ENCODE peak calls at places on chromosome 22, in seven cellular contexts. One of them, this sample, is unnamed.

GRCh38 chr22:26889794-26890193 is 232.4 kb downstream of the MIAT start:
- DNase-seq in right lobe of liver: no peak
- DNase-seq in HTR-8/SVneo: no peak
- DNase-seq in CD4-positive, alpha-beta memory T cell: no peak
- DNase-seq in T-helper 1 cell: no peak
- DNase-seq in cardiac septum: no peak
- DNase-seq in stimulated activated CD4-positive, alpha-beta T cell treated with anti-CD3 and anti-CD28 coated beads, Interleukin-4, amount 100 ng/mL, for 48 hours: no peak
- DNase-seq in this sample: no peak

GRCh38 chr22:22789922-22790845 is 97.4 kb upstream of the IGLL5 start:
- DNase-seq in CD4-positive, alpha-beta memory T cell: no peak
- DNase-seq in right lobe of liver: no peak
- DNase-seq in cardiac septum: no peak
- DNase-seq in T-helper 1 cell: no peak
- DNase-seq in HTR-8/SVneo: no peak
- DNase-seq in stimulated activated CD4-positive, alpha-beta T cell treated with anti-CD3 and anti-CD28 coated beads, Interleukin-4, amount 100 ng/mL, for 48 hours: no peak
- DNase-seq in this sample: no peak

GRCh38 chr22:19576460-19577421 is 52.5 kb upstream of the CLDN5 start:
- DNase-seq in cardiac septum: no peak
- DNase-seq in HTR-8/SVneo: peak
- DNase-seq in right lobe of liver: no peak
- DNase-seq in stimulated activated CD4-positive, alpha-beta T cell treated with anti-CD3 and anti-CD28 coated beads, Interleukin-4, amount 100 ng/mL, for 48 hours: peak
- DNase-seq in CD4-positive, alpha-beta memory T cell: peak
- DNase-seq in T-helper 1 cell: no peak
- DNase-seq in this sample: no peak

GRCh38 chr22:35746946-35747703 is 29.5 kb downstream of the APOL5 start:
- DNase-seq in cardiac septum: no peak
- DNase-seq in HTR-8/SVneo: no peak
- DNase-seq in T-helper 1 cell: no peak
- DNase-seq in CD4-positive, alpha-beta memory T cell: no peak
- DNase-seq in right lobe of liver: no peak
- DNase-seq in stimulated activated CD4-positive, alpha-beta T cell treated with anti-CD3 and anti-CD28 coated beads, Interleukin-4, amount 100 ng/mL, for 48 hours: no peak
- DNase-seq in this sample: no peak

GRCh38 chr22:31616315-31616980 is 45.6 kb downstream of the PISD start:
- DNase-seq in HTR-8/SVneo: no peak
- DNase-seq in CD4-positive, alpha-beta memory T cell: no peak
- DNase-seq in T-helper 1 cell: no peak
- DNase-seq in stimulated activated CD4-positive, alpha-beta T cell treated with anti-CD3 and anti-CD28 coated beads, Interleukin-4, amount 100 ng/mL, for 48 hours: no peak
- DNase-seq in right lobe of liver: no peak
- DNase-seq in cardiac septum: no peak
- DNase-seq in this sample: no peak

GRCh38 chr22:20000246-20001081 is 16.2 kb downstream of the ARVCF start:
- DNase-seq in stimulated activated CD4-positive, alpha-beta T cell treated with anti-CD3 and anti-CD28 coated beads, Interleukin-4, amount 100 ng/mL, for 48 hours: no peak
- DNase-seq in right lobe of liver: peak
- DNase-seq in T-helper 1 cell: no peak
- DNase-seq in cardiac septum: no peak
- DNase-seq in HTR-8/SVneo: no peak
- DNase-seq in CD4-positive, alpha-beta memory T cell: no peak
- DNase-seq in this sample: no peak

GRCh38 chr22:38981005-38981658 is 1.0 kb upstream of the APOBEC3B start:
- DNase-seq in HTR-8/SVneo: peak
- DNase-seq in CD4-positive, alpha-beta memory T cell: no peak
- DNase-seq in stimulated activated CD4-positive, alpha-beta T cell treated with anti-CD3 and anti-CD28 coated beads, Interleukin-4, amount 100 ng/mL, for 48 hours: no peak
- DNase-seq in cardiac septum: no peak
- DNase-seq in T-helper 1 cell: no peak
- DNase-seq in right lobe of liver: no peak
- DNase-seq in this sample: no peak

GRCh38 chr22:49307870-49308269 is 519.8 kb downstream of the BRD1 start:
- DNase-seq in CD4-positive, alpha-beta memory T cell: no peak
- DNase-seq in stimulated activated CD4-positive, alpha-beta T cell treated with anti-CD3 and anti-CD28 coated beads, Interleukin-4, amount 100 ng/mL, for 48 hours: no peak
- DNase-seq in right lobe of liver: peak
- DNase-seq in cardiac septum: peak
- DNase-seq in T-helper 1 cell: no peak
- DNase-seq in HTR-8/SVneo: no peak
- DNase-seq in this sample: no peak

GRCh38 chr22:46521994-46522393 is 15.4 kb downstream of the CELSR1 start:
- DNase-seq in T-helper 1 cell: no peak
- DNase-seq in cardiac septum: no peak
- DNase-seq in CD4-positive, alpha-beta memory T cell: no peak
- DNase-seq in HTR-8/SVneo: no peak
- DNase-seq in stimulated activated CD4-positive, alpha-beta T cell treated with anti-CD3 and anti-CD28 coated beads, Interleukin-4, amount 100 ng/mL, for 48 hours: no peak
- DNase-seq in right lobe of liver: no peak
- DNase-seq in this sample: no peak

GRCh38 chr22:32082331-32082730 is 39.3 kb downstream of the SLC5A1 start:
- DNase-seq in T-helper 1 cell: no peak
- DNase-seq in right lobe of liver: no peak
- DNase-seq in stimulated activated CD4-positive, alpha-beta T cell treated with anti-CD3 and anti-CD28 coated beads, Interleukin-4, amount 100 ng/mL, for 48 hours: no peak
- DNase-seq in cardiac septum: no peak
- DNase-seq in HTR-8/SVneo: no peak
- DNase-seq in CD4-positive, alpha-beta memory T cell: no peak
- DNase-seq in this sample: no peak

GRCh38 chr22:31891366-31892079 is 52.8 kb upstream of the YWHAH start:
- DNase-seq in cardiac septum: no peak
- DNase-seq in T-helper 1 cell: no peak
- DNase-seq in CD4-positive, alpha-beta memory T cell: no peak
- DNase-seq in right lobe of liver: no peak
- DNase-seq in HTR-8/SVneo: no peak
- DNase-seq in stimulated activated CD4-positive, alpha-beta T cell treated with anti-CD3 and anti-CD28 coated beads, Interleukin-4, amount 100 ng/mL, for 48 hours: no peak
- DNase-seq in this sample: no peak

GRCh38 chr22:48100685-48101417 is 1338.4 kb downstream of the TBC1D22A start:
- DNase-seq in cardiac septum: peak
- DNase-seq in T-helper 1 cell: no peak
- DNase-seq in HTR-8/SVneo: no peak
- DNase-seq in stimulated activated CD4-positive, alpha-beta T cell treated with anti-CD3 and anti-CD28 coated beads, Interleukin-4, amount 100 ng/mL, for 48 hours: no peak
- DNase-seq in CD4-positive, alpha-beta memory T cell: no peak
- DNase-seq in right lobe of liver: peak
- DNase-seq in this sample: no peak

GRCh38 chr22:28792491-28793383 is 7.6 kb downstream of the XBP1 start:
- DNase-seq in cardiac septum: no peak
- DNase-seq in stimulated activated CD4-positive, alpha-beta T cell treated with anti-CD3 and anti-CD28 coated beads, Interleukin-4, amount 100 ng/mL, for 48 hours: no peak
- DNase-seq in right lobe of liver: no peak
- DNase-seq in T-helper 1 cell: no peak
- DNase-seq in HTR-8/SVneo: no peak
- DNase-seq in CD4-positive, alpha-beta memory T cell: no peak
- DNase-seq in this sample: no peak